ENCODE peak calls at places on chromosome 20, in six cellular contexts. One of them, this sample, is unnamed.

GRCh38 chr20:32894711-32895355 is 36.1 kb downstream of the EFCAB8 start:
- DNase-seq in IMR-90: no peak
- DNase-seq in astrocyte of the spinal cord: no peak
- DNase-seq in GM13977: no peak
- DNase-seq in GM20000: no peak
- DNase-seq in type B pancreatic cell: no peak
- DNase-seq in this sample: no peak

GRCh38 chr20:60869626-60870025 is 382.4 kb upstream of the CDH4 start:
- DNase-seq in IMR-90: no peak
- DNase-seq in GM20000: no peak
- DNase-seq in GM13977: no peak
- DNase-seq in astrocyte of the spinal cord: no peak
- DNase-seq in type B pancreatic cell: no peak
- DNase-seq in this sample: peak

GRCh38 chr20:53329781-53330180 is 263.9 kb downstream of the ZNF217 start:
- DNase-seq in GM13977: no peak
- DNase-seq in astrocyte of the spinal cord: no peak
- DNase-seq in type B pancreatic cell: no peak
- DNase-seq in IMR-90: no peak
- DNase-seq in GM20000: no peak
- DNase-seq in this sample: no peak

GRCh38 chr20:43667341-43668132 is 623 bp downstream of the MYBL2 start:
- DNase-seq in IMR-90: no peak
- DNase-seq in astrocyte of the spinal cord: no peak
- DNase-seq in GM13977: no peak
- DNase-seq in GM20000: peak
- DNase-seq in type B pancreatic cell: no peak
- DNase-seq in this sample: peak

GRCh38 chr20:61373956-61374545 is 122.0 kb downstream of the CDH4 start:
- DNase-seq in GM20000: no peak
- DNase-seq in IMR-90: no peak
- DNase-seq in type B pancreatic cell: no peak
- DNase-seq in GM13977: no peak
- DNase-seq in astrocyte of the spinal cord: no peak
- DNase-seq in this sample: no peak

GRCh38 chr20:2005831-2006426 is 12.1 kb upstream of the PDYN start:
- DNase-seq in IMR-90: peak
- DNase-seq in GM20000: peak
- DNase-seq in astrocyte of the spinal cord: peak
- DNase-seq in GM13977: peak
- DNase-seq in type B pancreatic cell: peak
- DNase-seq in this sample: peak

GRCh38 chr20:47950103-47950502 is 164.8 kb upstream of the SULF2 start:
- DNase-seq in type B pancreatic cell: no peak
- DNase-seq in IMR-90: no peak
- DNase-seq in GM20000: no peak
- DNase-seq in astrocyte of the spinal cord: no peak
- DNase-seq in GM13977: no peak
- DNase-seq in this sample: peak

GRCh38 chr20:50968289-50968688 is 9.7 kb downstream of the MOCS3 start:
- DNase-seq in IMR-90: no peak
- DNase-seq in type B pancreatic cell: peak
- DNase-seq in GM13977: no peak
- DNase-seq in astrocyte of the spinal cord: no peak
- DNase-seq in GM20000: no peak
- DNase-seq in this sample: no peak

GRCh38 chr20:51732454-51732791 is 35.8 kb downstream of the ATP9A start:
- DNase-seq in GM13977: no peak
- DNase-seq in type B pancreatic cell: no peak
- DNase-seq in IMR-90: peak
- DNase-seq in GM20000: no peak
- DNase-seq in astrocyte of the spinal cord: peak
- DNase-seq in this sample: no peak

GRCh38 chr20:59677586-59677985 is 73.2 kb downstream of the PHACTR3 start:
- DNase-seq in GM20000: no peak
- DNase-seq in IMR-90: no peak
- DNase-seq in type B pancreatic cell: no peak
- DNase-seq in astrocyte of the spinal cord: no peak
- DNase-seq in GM13977: no peak
- DNase-seq in this sample: no peak

GRCh38 chr20:45479822-45480221 is 10.3 kb downstream of the WFDC2 start:
- DNase-seq in type B pancreatic cell: no peak
- DNase-seq in astrocyte of the spinal cord: no peak
- DNase-seq in GM20000: no peak
- DNase-seq in IMR-90: no peak
- DNase-seq in GM13977: no peak
- DNase-seq in this sample: no peak

GRCh38 chr20:34952676-34953075 is 2.9 kb downstream of the GSS start:
- DNase-seq in IMR-90: peak
- DNase-seq in GM13977: no peak
- DNase-seq in astrocyte of the spinal cord: peak
- DNase-seq in GM20000: no peak
- DNase-seq in type B pancreatic cell: no peak
- DNase-seq in this sample: peak

GRCh38 chr20:49801882-49802281 is 10.7 kb upstream of the SLC9A8 start:
- DNase-seq in type B pancreatic cell: no peak
- DNase-seq in IMR-90: no peak
- DNase-seq in GM13977: no peak
- DNase-seq in astrocyte of the spinal cord: no peak
- DNase-seq in GM20000: no peak
- DNase-seq in this sample: no peak

GRCh38 chr20:47318596-47319516 is 37.6 kb downstream of the ZMYND8 start:
- DNase-seq in astrocyte of the spinal cord: peak
- DNase-seq in GM13977: no peak
- DNase-seq in GM20000: no peak
- DNase-seq in type B pancreatic cell: peak
- DNase-seq in IMR-90: peak
- DNase-seq in this sample: peak

DNA sequence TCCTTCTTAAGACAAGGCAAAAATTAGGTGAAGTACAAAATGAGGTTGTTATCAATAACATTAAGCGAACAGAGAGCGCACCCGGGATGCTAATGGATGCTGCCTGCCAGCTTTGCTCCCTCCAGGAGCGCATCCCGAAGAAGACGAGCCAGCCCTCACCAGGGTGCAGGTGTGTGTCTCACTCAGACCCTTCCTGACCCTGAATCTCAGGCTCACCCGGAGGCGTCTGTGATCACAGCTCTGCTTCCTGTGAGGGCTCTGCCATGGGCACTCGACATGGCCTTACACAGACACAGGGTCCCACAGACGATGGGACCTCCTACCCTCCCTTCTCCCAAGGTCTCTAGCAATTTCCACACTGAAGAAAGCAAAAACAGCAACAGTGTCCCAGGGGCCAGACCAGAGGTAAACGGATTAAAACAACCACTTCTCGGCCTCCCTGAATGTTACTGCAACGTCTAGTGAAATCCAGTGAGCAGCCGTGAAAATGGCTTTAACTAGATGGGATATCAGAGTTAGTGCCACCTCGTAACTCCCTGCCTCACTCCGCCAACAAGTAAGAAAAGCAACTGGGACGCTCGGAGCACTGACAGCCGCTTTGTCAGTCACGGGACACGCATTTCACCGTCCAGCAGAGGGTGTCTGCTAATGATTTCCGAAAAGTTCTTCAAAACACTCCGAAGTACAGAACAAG is 11.7 kb downstream of the ZBTB46 start:
- DNase-seq in IMR-90: peak
- DNase-seq in astrocyte of the spinal cord: no peak
- DNase-seq in GM20000: no peak
- DNase-seq in GM13977: no peak
- DNase-seq in type B pancreatic cell: no peak
- DNase-seq in this sample: peak
- TF ChIP-seq CTCF in IMR-90: peak
- TF ChIP-seq CTCF in astrocyte of the spinal cord: peak
- TF ChIP-seq CTCF in GM20000: no peak
- TF ChIP-seq CTCF in GM13977: no peak
- TF ChIP-seq CTCF in type B pancreatic cell: peak
- TF ChIP-seq CTCF in this sample: peak

DNA sequence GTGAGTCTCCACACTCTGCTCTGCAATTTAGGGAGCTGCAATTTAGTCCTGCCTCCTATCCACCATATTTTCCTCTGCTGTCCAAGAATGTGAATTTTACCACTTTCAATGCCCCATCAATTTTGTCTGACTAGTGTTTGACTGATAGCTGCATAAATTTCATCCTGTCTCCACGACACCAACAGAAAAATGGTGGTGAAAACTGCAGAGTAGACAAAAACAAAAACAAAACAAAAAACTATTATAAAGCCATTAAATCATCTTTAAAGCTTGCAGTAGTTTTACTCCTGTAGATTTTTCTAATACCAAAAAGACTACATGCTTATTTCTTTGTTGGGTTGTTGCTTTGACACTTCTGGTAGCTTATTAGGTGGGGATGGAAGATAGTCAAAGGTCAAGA is 322.0 kb downstream of the PAX1 start:
- DNase-seq in GM13977: no peak
- DNase-seq in astrocyte of the spinal cord: no peak
- DNase-seq in IMR-90: no peak
- DNase-seq in type B pancreatic cell: no peak
- DNase-seq in GM20000: no peak
- DNase-seq in this sample: no peak
- TF ChIP-seq CTCF in GM13977: no peak
- TF ChIP-seq CTCF in astrocyte of the spinal cord: no peak
- TF ChIP-seq CTCF in IMR-90: no peak
- TF ChIP-seq CTCF in type B pancreatic cell: no peak
- TF ChIP-seq CTCF in GM20000: no peak
- TF ChIP-seq CTCF in this sample: no peak

GRCh38 chr20:5663396-5663795 is 86.8 kb upstream of the SHLD1 start:
- DNase-seq in astrocyte of the spinal cord: no peak
- DNase-seq in IMR-90: no peak
- DNase-seq in GM13977: no peak
- DNase-seq in type B pancreatic cell: no peak
- DNase-seq in GM20000: no peak
- DNase-seq in this sample: no peak
- TF ChIP-seq CTCF in astrocyte of the spinal cord: no peak
- TF ChIP-seq CTCF in IMR-90: no peak
- TF ChIP-seq CTCF in GM13977: no peak
- TF ChIP-seq CTCF in type B pancreatic cell: no peak
- TF ChIP-seq CTCF in GM20000: no peak
- TF ChIP-seq CTCF in this sample: no peak

DNA sequence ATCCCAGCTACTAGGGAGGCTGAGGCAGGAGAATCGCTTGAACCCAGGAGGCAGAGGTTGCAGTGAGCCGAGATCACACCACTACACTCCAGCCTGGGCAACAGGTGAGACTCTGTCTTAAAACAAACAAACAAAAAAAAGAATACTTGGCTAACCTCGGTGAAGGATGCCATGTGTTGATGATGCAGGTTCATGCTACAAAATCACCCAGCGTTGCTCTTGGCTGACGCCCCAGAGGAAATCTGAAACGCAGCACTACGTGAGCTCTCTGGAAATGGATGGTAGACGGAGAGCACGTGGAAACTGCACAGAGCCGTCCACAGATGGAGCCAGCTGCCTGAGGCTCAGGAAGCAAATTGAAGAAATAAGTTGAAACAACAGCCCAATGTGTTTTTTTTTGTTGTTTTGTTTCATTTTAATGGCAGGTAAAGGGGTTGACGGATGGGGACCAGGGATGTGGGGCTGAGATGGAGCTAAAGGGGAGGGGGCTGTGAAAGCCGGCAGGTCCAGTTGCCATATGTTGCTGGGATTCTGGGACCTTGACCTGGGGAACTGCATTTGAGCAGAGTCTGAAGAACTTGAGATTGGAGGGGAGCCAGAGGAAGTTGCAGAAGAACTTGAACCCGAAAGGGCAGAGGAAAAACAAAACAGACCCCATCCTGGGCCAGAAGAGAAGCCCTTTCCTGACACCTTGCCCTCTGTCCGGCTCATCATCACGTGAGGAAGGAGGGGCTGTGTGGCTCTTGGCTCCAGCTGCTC is 12.8 kb upstream of the MANBAL start:
- DNase-seq in astrocyte of the spinal cord: peak
- DNase-seq in GM13977: peak
- DNase-seq in GM20000: peak
- DNase-seq in IMR-90: peak
- DNase-seq in type B pancreatic cell: no peak
- DNase-seq in this sample: peak
- TF ChIP-seq CTCF in astrocyte of the spinal cord: peak
- TF ChIP-seq CTCF in GM13977: peak
- TF ChIP-seq CTCF in GM20000: peak
- TF ChIP-seq CTCF in IMR-90: peak
- TF ChIP-seq CTCF in type B pancreatic cell: peak
- TF ChIP-seq CTCF in this sample: peak

GRCh38 chr20:41800040-41800439 is 181.9 kb upstream of the CHD6 start:
- DNase-seq in type B pancreatic cell: no peak
- DNase-seq in astrocyte of the spinal cord: no peak
- DNase-seq in IMR-90: no peak
- DNase-seq in GM20000: no peak
- DNase-seq in GM13977: no peak
- DNase-seq in this sample: no peak

DNA sequence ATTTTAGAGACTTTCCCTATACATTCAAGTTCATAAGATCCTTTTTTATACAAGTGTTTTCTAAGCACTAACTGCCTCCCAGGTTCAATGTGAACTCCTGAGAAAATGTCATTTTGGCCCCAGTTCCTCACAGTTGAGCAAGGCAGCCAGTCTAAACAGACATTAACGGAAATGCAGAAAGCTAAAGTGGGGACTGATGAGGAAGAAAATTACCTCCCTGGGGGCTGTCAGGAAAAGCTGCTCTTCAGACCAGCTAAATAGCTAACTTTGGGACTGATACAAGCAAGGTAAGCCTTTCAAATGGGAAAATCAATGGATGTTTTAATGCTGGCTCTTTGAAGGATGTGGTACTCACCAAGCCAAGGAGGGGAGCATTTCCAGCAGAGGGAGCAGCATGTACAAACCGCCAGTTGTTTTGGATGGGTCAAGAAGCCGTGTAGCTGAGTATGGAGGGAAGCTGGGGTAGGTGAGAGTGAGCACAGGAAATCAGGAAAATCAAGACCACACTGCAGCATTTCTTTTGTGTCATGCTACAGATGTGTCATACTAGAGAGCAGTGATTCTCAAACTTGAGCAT is 180.8 kb upstream of the CHD6 start:
- DNase-seq in GM13977: no peak
- DNase-seq in type B pancreatic cell: no peak
- DNase-seq in IMR-90: no peak
- DNase-seq in astrocyte of the spinal cord: no peak
- DNase-seq in GM20000: no peak
- DNase-seq in this sample: no peak
- TF ChIP-seq CTCF in GM13977: no peak
- TF ChIP-seq CTCF in type B pancreatic cell: no peak
- TF ChIP-seq CTCF in IMR-90: no peak
- TF ChIP-seq CTCF in astrocyte of the spinal cord: no peak
- TF ChIP-seq CTCF in GM20000: no peak
- TF ChIP-seq CTCF in this sample: no peak